ENCODE peak calls at places on chromosomes 13 and 19, in seven cellular contexts. C, Q, F, L, P, E and W are unnamed samples.

GRCh38 chr19:49831592-49831991 is 13.5 kb downstream of the MED25 start:
- DNase-seq in C (no peak), Q (no peak), F (no peak), L (no peak), P (no peak), E (no peak), W (no peak)

GRCh38 chr19:7870571-7871279 is 3.5 kb downstream of the PRR36 start:
- DNase-seq in C (no peak), Q (no peak), F (peak), L (no peak), P (no peak), E (peak), W (no peak)

GRCh38 chr19:58033741-58034475 is at the start of gene ZSCAN1:
- DNase-seq in C (peak), Q (no peak), F (peak), L (no peak), P (peak), E (peak), W (no peak)

GRCh38 chr13:24107955-24108614 is 52.4 kb upstream of the SPATA13 start:
- DNase-seq in C (no peak), Q (no peak), F (no peak), L (no peak), P (no peak), E (no peak), W (no peak)

GRCh38 chr19:12721656-12722565 is 1.8 kb downstream of the TNPO2 start:
- DNase-seq in C (peak), Q (peak), F (peak), L (no peak), P (peak), E (peak), W (no peak)

GRCh38 chr19:53849237-53849676 is 18.4 kb upstream of the MYADM start:
- DNase-seq in C (no peak), Q (no peak), F (no peak), L (no peak), P (no peak), E (peak), W (peak)

GRCh38 chr19:17302391-17303166 is 646 bp downstream of the ABHD8 start:
- DNase-seq in C (peak), Q (no peak), F (no peak), L (no peak), P (no peak), E (no peak), W (no peak)

GRCh38 chr13:26853272-26853818 is 92.8 kb upstream of the GPR12 start:
- DNase-seq in C (no peak), Q (no peak), F (no peak), L (no peak), P (no peak), E (no peak), W (no peak)

GRCh38 chr13:113350938-113351335 is 13.0 kb downstream of the GRTP1 start:
- DNase-seq in C (no peak), Q (no peak), F (no peak), L (no peak), P (no peak), E (no peak), W (no peak)

GRCh38 chr19:6694147-6694815 is 24.3 kb upstream of the TNFSF14 start:
- DNase-seq in C (no peak), Q (no peak), F (no peak), L (no peak), P (no peak), E (no peak), W (no peak)

GRCh38 chr13:31982540-31982939 is 49.0 kb upstream of the FRY start:
- DNase-seq in C (peak), Q (peak), F (peak), L (peak), P (peak), E (peak), W (peak)

GRCh38 chr13:27960362-27961226 is 8.5 kb downstream of the CDX2 start:
- DNase-seq in C (no peak), Q (peak), F (peak), L (no peak), P (peak), E (peak), W (no peak)

GRCh38 chr19:55355213-55355821 is 798 bp upstream of the COX6B2 start:
- DNase-seq in C (no peak), Q (no peak), F (no peak), L (no peak), P (no peak), E (no peak), W (no peak)

DNA sequence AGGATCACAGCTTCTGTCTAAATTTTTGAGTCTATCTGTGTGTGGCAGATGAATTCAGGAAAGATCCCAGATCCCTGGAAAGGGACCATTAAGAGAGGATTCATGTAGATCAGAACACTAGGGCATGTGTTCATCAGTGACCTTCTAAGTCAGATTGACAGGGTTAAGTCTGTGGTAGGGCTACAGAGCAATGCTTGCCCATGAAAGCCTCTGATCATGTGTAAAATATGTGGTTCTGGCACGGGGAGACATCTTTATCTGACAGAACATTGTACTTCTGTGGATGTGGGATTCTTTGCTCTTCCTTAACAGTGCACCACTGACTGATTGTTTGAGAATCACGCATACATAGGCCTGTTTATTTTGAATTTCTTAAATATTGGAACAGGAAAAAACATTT is 42.9 kb downstream of the ZNF506 start:
- DNase-seq in C (no peak), Q (no peak), F (no peak), L (no peak), P (no peak), E (no peak), W (no peak)
- TF ChIP-seq CTCF in C (no peak), Q (no peak), F (no peak), L (no peak), P (no peak), E (no peak), W (no peak)

GRCh38 chr13:33081666-33082065 is 65.4 kb downstream of the KL start:
- DNase-seq in C (no peak), Q (no peak), F (no peak), L (no peak), P (no peak), E (peak), W (no peak)
- H3K4me3 ChIP-seq in C (no peak), Q (no peak), F (no peak), L (no peak), P (no peak), E (no peak), W (no peak)

DNA sequence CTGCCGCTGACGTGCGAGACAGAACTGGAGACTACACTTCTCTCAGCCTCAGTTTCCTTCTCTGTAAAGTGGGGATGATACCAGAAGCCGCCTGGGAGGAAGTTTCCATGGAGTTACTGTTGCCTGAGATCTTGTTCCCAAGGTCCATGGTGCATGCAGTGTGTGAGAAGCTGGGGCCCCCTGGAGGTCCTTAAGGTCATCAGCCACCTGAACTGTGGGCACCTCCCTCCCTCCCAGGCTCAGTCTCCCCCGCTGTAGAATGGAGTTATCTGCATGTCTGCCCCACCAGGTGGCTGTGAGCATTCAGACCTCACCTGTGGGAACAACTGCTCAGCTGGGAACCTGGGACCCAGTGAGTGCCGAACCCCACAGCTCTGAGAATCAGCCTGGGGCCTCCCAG is 2.7 kb downstream of the CRX start:
- DNase-seq in C (no peak), Q (no peak), F (no peak), L (no peak), P (no peak), E (no peak), W (no peak)
- TF ChIP-seq CTCF in C (no peak), Q (no peak), F (no peak), L (no peak), P (no peak), E (no peak), W (no peak)

DNA sequence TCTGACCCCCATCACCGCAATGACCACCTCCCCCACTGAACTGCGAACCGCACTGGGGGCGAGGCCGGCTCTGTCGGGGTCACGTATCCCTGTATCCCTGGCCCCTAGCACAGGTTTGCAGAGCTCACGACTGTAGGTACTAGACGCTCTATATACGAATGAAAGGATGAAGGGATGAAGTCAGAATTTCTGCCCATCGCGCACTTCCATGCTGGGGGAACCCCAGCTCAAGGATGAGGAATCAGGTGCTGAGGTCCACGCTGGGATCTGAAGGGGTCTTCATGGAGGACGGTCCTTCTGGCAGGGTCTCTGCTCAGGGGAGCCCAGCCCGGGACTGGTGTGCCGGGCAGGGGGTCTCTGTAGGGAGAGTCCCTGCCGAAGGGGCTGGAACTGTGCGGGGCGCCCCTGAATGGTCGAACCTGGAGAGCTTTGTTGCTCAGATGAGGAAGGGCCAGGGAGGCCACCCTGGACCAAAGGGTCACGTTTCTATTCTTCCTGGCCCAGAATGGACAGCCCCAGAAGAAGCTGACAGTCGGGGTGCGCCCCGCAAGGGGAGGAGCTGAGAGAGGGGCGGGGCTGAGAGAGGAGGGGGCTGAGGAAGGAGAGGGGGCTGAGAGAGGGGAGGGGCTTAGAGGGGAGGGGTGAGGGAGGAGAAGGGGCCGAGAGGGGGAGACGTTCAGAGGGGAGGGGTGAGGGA is 37.9 kb upstream of the SEMA6B start:
- DNase-seq in C (no peak), Q (peak), F (no peak), L (no peak), P (no peak), E (no peak), W (no peak)
- H3K4me3 ChIP-seq in C (no peak), Q (peak), F (no peak), L (no peak), P (no peak), E (peak), W (no peak)

DNA sequence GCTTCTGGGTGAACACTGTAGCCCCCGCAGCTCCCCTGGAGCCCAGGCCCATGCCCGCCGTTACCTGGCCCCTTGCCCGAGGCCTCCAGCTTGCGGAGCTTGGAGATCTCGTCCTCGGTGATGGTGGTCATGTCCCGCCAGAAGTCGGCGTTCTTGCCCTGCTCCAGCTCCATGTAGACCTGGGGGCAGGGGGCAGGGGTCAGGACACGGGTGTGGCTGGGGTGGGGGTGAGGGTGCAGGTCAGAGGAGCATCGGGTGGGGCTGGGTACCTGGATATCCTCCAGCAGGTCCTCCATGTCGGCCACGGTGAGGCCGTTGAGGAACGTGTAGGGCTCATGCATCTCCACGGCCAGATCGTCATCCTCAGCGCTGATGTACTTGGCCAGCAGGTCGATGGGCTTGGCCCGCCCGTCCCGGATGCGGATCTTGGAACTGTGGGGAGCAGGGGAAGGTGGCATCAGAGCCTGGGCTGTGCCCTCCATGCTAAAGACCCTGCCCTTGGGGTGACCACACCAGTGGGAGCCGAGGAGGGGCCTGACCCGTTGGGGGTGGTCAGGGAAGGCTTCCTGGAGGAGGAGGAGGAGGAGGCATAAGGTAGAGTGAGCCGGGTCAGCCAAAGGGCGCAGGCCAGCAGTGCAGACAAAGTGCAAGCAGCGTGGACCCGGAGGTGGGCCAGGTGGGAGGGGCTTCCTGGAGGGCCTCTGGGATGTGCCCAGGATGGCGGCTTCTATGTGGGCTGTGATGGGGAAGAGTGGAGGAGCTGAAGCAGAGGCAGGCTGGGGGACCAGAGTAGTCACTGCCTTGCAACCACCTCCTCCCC is 7.6 kb downstream of the CACTIN start:
- DNase-seq in C (no peak), Q (no peak), F (no peak), L (no peak), P (no peak), E (no peak), W (no peak)
- TF ChIP-seq CTCF in C (peak), Q (no peak), F (no peak), L (no peak), P (no peak), E (peak), W (no peak)

GRCh38 chr13:48234652-48235099 is 1.7 kb downstream of the ITM2B start:
- DNase-seq in C (no peak), Q (no peak), F (no peak), L (no peak), P (no peak), E (peak), W (no peak)

GRCh38 chr13:48236528-48237353 is 3.7 kb downstream of the ITM2B start:
- DNase-seq in C (no peak), Q (no peak), F (no peak), L (no peak), P (no peak), E (peak), W (no peak)

GRCh38 chr13:48233886-48234488 is 981 bp downstream of the ITM2B start:
- DNase-seq in C (no peak), Q (no peak), F (no peak), L (no peak), P (no peak), E (no peak), W (no peak)

GRCh38 chr13:48235100-48235813 is 2.3 kb downstream of the ITM2B start:
- DNase-seq in C (peak), Q (no peak), F (peak), L (no peak), P (no peak), E (peak), W (no peak)

DNA sequence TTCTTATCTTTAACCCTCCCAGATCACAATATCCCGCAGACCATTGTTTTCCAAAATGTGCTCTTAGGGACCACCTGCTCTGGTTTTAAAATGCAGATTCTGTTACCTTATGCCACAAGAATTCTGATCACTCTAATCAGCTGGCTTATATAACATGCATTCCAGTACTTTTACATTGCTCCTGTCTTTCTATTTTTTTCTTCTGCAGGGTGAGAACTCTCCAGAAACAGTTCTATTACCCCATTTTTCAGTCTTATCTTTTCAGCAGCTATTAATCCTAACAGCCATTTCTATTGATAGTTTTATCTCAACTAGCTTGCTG is 2.8 kb downstream of the ITM2B start:
- DNase-seq in C (no peak), Q (no peak), F (no peak), L (no peak), P (no peak), E (no peak), W (no peak)
- H3K4me3 ChIP-seq in C (peak), Q (no peak), F (peak), L (peak), P (peak), E (peak), W (peak)

GRCh38 chr19:35928507-35928906 is 7.7 kb upstream of the LRFN3 start:
- DNase-seq in C (no peak), Q (no peak), F (no peak), L (no peak), P (no peak), E (no peak), W (no peak)

GRCh38 chr19:35935911-35936737 is at the start of gene LRFN3:
- DNase-seq in C (peak), Q (peak), F (peak), L (no peak), P (no peak), E (peak), W (no peak)

GRCh38 chr19:35931161-35931873 is 4.9 kb upstream of the LRFN3 start:
- DNase-seq in C (peak), Q (peak), F (peak), L (peak), P (peak), E (peak), W (peak)

GRCh38 chr19:35932291-35932936 is 3.8 kb upstream of the LRFN3 start:
- DNase-seq in C (no peak), Q (no peak), F (no peak), L (no peak), P (no peak), E (no peak), W (no peak)

DNA sequence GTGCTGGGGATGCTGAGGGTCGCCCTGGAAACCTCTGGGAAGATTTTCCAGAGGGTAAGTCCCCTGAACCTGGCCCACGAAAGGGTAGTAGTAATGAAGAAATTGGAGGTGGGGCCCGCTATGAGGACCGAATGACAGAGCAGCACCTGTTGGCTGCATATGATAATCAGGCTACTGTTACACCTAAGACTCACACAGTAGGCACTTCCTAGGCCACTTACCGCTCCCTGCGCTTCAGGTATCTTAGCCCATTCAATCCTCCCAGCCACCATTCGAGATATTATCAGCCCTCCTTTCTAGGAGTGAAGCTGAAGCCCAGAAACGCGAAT is 4.3 kb upstream of the LRFN3 start:
- DNase-seq in C (no peak), Q (no peak), F (no peak), L (no peak), P (no peak), E (no peak), W (no peak)
- TF ChIP-seq CTCF in C (peak), Q (peak), F (no peak), L (no peak), P (peak), E (peak), W (no peak)